ENCODE peak calls at places on chromosome 15, in seven cellular contexts. O is H1, G is HepG2, T is Panc1, E is GM12878, C is SK-N-SH, U is K562. F is an unnamed sample.

GRCh38 chr15:50883903-50884302 is 24.6 kb upstream of the AP4E1 start:
- DNase-seq in U (no peak), T (no peak), E (peak), C (no peak), G (no peak), O (no peak), F (no peak)

GRCh38 chr15:80317389-80318169 is 65.6 kb upstream of the CTXND1 start:
- DNase-seq in O (no peak), G (peak), T (no peak), C (no peak), U (no peak), E (no peak), F (no peak)

GRCh38 chr15:62958944-62959343 is 83.6 kb upstream of the TPM1 start:
- DNase-seq in O (no peak), U (no peak), G (no peak), C (no peak), E (no peak), T (no peak), F (no peak)

GRCh38 chr15:63048986-63049665 is 6.6 kb downstream of the TPM1 start:
- DNase-seq in T (no peak), G (peak), E (no peak), C (peak), U (no peak), O (peak), F (no peak)

GRCh38 chr15:66387176-66388056 is 704 bp downstream of the MAP2K1 start:
- DNase-seq in T (no peak), E (no peak), O (peak), G (peak), U (peak), C (peak), F (no peak)

GRCh38 chr15:39553947-39554731 is 26.7 kb upstream of the THBS1 start:
- DNase-seq in C (no peak), O (no peak), U (no peak), G (no peak), T (no peak), E (peak), F (no peak)

GRCh38 chr15:99424978-99425665 is 140.7 kb upstream of the MEF2A start:
- DNase-seq in O (no peak), T (no peak), C (peak), G (peak), U (no peak), E (no peak), F (no peak)

GRCh38 chr15:65532738-65533051 is 2.4 kb downstream of the HACD3 start:
- DNase-seq in T (no peak), O (no peak), U (no peak), E (no peak), G (peak), C (no peak), F (no peak)

GRCh38 chr15:66068801-66069200 is 184.7 kb downstream of the MEGF11 start:
- DNase-seq in C (no peak), U (no peak), E (no peak), G (no peak), O (no peak), T (no peak), F (no peak)

GRCh38 chr15:79212589-79213139 is 69.9 kb upstream of the ANKRD34C start:
- DNase-seq in E (no peak), G (no peak), T (no peak), O (no peak), C (no peak), U (no peak), F (no peak)

GRCh38 chr15:81097893-81098280 is 36.2 kb upstream of the CFAP161 start:
- DNase-seq in G (no peak), C (no peak), E (no peak), U (no peak), O (peak), T (no peak), F (no peak)

DNA sequence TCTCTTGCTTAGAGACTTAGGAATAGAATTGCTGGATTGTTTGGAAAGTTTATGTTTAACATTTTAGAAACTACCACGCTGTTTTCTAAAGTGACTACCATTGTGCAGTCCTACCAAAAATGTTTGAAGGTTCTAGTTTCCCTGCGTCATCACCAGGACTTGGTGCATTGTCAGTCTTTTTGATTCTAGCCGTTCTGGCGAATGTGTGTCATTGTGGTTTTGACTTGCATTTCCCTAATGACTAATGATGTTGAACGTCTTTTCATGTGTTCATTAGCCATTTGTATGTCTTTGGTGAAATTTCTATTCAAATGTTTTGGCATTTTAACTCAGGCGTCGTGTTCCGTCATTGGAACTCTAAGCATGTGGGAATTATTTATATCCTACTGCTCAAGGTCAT is 58.0 kb downstream of the CHD2 start:
- DNase-seq in E (no peak), G (no peak), T (no peak), O (no peak), U (no peak), C (no peak), F (no peak)
- TF ChIP-seq SIN3A in E (no peak), G (no peak), T (no peak), O (no peak), U (no peak), C (no peak), F (no peak)

DNA sequence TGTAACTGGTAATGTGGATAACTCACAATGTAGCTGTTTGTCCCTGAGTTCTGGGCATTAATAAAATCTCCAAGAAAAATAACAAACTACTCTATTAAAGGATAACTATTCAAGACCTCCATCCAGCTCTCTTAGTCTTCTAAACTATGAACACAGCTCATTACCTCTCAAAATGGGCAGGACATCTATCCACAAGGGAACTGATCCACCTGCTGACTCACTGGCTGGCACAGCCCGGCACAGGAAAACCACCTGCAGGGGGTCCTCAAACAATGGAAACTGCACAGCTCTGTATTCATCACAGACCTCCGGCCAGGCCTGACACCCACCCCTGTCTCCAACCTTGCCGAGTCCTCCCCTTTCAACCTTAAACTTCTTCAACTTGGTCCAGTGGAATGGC is 255.4 kb downstream of the TJP1 start:
- DNase-seq in O (no peak), C (no peak), U (no peak), T (no peak), E (no peak), G (no peak), F (no peak)
- TF ChIP-seq SIN3A in O (no peak), C (no peak), U (no peak), T (no peak), E (no peak), G (no peak), F (no peak)

DNA sequence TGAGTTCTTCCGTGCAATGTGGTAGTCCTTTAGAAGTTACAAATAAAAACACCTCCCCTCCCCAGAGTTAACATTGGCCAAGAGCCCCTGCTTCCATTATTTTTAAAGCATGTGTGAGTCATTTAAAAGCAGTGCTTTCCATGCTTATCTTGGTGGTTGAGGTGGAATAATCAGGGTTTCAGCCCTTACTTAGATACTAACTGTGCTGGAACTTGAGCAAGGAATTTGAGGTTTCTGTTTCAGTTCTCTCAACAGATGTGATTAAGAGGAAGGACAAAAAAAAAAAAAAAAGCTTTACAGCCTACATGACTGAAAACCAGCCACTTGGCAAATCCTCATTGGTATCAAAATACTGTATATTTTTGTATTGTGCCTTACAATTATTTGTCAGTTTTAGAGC is 64.5 kb downstream of the CGNL1 start:
- DNase-seq in G (no peak), C (no peak), U (no peak), T (no peak), O (no peak), E (no peak), F (no peak)
- TF ChIP-seq SIN3A in G (no peak), C (no peak), U (no peak), T (no peak), O (no peak), E (no peak), F (no peak)

DNA sequence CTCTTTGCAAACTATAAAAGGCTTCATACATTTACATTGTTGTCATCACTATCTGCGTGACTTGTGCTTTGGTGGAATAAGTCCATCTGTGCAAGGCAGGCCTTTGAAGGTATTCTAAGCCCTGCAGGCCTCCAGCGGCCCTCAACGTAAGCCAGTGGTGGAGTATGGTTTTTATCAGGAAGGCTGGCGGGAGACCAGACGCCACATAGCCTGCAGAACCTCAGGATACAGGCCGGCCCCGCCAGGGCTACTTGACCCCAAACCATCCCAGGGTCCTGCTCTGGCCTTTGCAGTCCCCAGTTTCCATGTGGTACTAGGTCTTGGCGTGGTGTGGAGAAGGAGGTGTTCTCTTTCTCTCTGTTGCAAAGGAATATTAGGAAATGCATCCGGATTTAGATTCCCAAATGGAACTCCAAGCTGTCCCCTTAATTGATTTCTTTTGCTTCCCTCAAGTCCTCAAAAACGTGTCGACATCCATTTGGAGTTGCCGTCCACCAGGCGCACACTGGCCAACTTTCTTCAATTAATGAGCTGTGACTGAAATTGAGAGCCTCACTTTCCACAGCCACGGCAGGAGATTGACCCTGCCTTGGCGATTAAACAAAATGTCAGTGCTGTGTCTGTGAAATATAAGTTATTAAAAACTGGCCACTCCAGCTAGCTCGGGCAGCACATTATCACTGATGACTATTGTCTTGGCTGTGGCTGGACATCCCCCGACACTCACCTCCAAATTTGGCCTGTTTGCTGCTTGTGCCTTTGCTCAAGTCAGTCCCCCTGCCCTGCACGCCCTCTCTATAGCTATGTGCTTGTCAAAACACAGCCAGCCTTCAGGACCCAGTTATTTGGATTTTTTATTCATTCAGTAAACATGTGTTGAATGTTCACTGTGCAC is 239.8 kb upstream of the TLE3 start:
- DNase-seq in G (no peak), U (no peak), C (no peak), T (no peak), O (no peak), E (no peak), F (no peak)
- TF ChIP-seq SIN3A in G (no peak), U (no peak), C (no peak), T (no peak), O (no peak), E (no peak), F (no peak)

DNA sequence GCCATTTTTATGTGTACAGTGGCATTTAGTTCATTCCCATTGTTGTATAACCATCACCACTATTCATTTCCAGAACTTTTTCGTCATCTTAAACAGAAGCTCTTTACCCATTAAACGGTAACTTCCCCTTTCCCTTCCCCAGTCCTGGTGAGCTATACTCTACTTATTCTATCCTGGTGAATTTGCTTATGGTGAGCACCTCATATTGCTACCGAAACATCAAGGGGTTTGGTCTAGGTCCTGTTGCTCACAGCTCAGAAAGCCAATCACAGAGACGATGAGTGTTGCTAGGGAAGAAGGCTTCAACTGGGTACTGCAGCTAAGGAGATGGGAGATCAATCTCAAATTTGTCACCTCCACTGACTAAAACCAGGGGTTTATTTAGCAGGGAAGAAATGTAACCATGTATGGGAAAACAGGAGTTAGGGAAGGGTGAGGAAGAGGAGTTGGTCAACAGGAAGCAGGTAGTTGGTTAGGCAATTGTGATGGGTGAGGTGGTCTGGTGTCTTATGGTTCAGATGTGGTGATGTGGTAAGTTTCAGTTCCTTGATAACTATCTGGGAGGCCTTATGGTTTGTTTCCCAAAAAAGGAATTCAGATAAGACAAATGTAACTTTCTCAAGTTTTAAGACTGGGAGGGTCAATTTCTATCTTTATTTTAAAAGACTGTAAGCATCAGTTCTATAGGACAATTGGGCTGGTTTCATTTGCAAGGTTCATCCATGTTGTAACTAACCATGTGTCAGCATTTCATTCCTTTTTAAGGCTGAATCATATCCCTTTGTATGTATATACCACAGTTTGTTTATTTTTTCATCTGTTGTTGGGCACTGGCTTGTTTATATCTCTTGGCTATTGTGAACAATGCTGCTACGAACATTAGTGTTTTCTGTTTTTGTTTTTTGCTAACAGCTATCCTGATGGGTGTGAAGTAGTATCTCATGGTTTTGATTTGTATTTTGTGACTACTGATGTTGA is 24.3 kb downstream of the ARHGAP11B start:
- DNase-seq in C (no peak), T (no peak), U (no peak), O (no peak), E (peak), G (no peak), F (no peak)
- TF ChIP-seq SIN3A in C (no peak), T (no peak), U (no peak), O (no peak), E (no peak), G (no peak), F (no peak)

DNA sequence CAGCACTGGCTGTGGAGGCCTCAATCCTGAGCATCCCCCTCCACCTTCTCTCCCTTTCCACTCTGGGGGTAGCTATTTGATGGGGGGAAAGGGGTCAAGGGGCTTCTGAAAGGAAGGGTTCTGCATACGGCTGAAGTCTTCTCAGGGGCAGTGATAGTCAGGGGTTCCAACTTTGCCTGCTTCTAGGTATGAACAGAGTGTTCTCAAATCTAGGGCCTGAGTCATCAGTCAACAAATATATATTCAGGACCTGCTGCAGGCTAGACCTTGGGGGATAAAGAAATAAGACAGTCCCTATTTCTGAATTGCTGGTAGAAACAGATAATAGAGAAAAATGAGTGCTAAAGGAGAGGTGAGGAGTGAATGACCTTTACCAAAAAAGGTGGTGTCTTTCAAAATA is 12.8 kb downstream of the RGMA start:
- DNase-seq in E (no peak), G (no peak), O (no peak), T (no peak), C (no peak), U (no peak), F (no peak)
- TF ChIP-seq SIN3A in E (no peak), G (no peak), O (no peak), T (no peak), C (no peak), U (no peak), F (no peak)

DNA sequence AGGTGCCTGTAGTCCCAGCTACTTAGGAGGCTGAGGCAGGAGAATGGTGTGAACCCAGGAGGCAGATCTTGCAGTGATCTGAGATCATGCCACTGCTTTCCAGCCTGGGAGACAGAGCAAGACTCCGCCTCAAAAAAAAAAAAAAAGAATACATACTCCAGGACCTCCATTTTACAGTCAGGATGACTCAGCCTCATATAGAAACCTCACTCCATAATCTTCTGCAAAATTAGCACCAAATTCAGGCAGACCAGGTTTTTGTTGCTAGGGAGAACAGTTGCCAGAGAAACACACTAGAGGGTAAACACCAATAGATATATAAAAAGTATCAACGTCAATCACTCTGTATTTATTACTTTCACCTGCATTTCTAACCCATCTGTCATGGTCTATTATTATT is 28.3 kb upstream of the AP3B2 start:
- DNase-seq in E (no peak), C (no peak), T (no peak), G (no peak), O (no peak), U (no peak), F (no peak)
- TF ChIP-seq SIN3A in E (no peak), C (no peak), T (no peak), G (no peak), O (no peak), U (no peak), F (no peak)

DNA sequence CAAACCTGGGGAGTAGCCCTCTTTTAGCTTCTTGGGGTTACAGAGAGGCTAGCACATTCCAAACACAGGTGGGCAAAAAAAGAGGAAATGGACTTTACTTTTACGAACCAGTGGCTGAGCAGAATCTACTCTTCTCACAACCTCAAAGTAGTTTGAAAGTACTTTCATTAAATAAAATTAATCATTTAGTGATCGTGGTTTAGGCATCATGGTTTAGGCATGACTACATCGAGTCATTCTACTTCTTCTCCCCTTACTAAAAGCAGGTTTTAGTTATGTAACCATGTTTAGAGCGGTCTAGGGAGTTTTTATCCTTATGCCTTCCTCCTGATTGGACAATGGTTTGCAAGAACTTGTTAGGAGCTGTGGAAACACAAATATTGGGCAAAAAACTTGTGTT is 2.5 kb upstream of the GREM1 start:
- DNase-seq in C (no peak), E (no peak), G (no peak), O (no peak), U (no peak), T (no peak), F (no peak)
- TF ChIP-seq SIN3A in C (no peak), E (no peak), G (no peak), O (no peak), U (no peak), T (no peak), F (no peak)

GRCh38 chr15:55170361-55170760 is 26.4 kb downstream of the RSL24D1 start:
- DNase-seq in O (no peak), E (no peak), C (no peak), T (no peak), G (no peak), U (no peak), F (no peak)
- TF ChIP-seq SIN3A in O (no peak), E (no peak), C (no peak), T (no peak), G (no peak), U (no peak), F (no peak)

F was measured in HCT116.